ENCODE peak calls at places on chromosomes 12 and 14, in ten cellular contexts. One of them, this sample, is unnamed.

GRCh38 chr12:114319422-114319821 is 86.5 kb downstream of the TBX5 start:
- DNase-seq in suprapubic skin: no peak
- DNase-seq in A549: no peak
- DNase-seq in thyroid gland: no peak
- DNase-seq in AG08395: peak; percentile 67
- DNase-seq in uterus: no peak
- DNase-seq in stimulated activated CD8-positive, alpha-beta memory T cell treated with anti-CD3 and anti-CD28 coated beads, Interleukin-15, amount 100 ng/mL, for 4 hours: no peak
- DNase-seq in neural progenitor cell: no peak
- DNase-seq in RPMI7951: peak; percentile 53
- DNase-seq in GM20000: no peak
- DNase-seq in this sample: no peak

GRCh38 chr14:21520718-21521117 is 5.4 kb downstream of the SALL2 start:
- DNase-seq in suprapubic skin: no peak
- DNase-seq in A549: no peak
- DNase-seq in thyroid gland: no peak
- DNase-seq in AG08395: no peak
- DNase-seq in uterus: no peak
- DNase-seq in stimulated activated CD8-positive, alpha-beta memory T cell treated with anti-CD3 and anti-CD28 coated beads, Interleukin-15, amount 100 ng/mL, for 4 hours: no peak
- DNase-seq in neural progenitor cell: no peak
- DNase-seq in RPMI7951: no peak
- DNase-seq in GM20000: no peak
- DNase-seq in this sample: no peak

GRCh38 chr14:33767721-33768457 is 183.0 kb downstream of the EGLN3 start:
- DNase-seq in suprapubic skin: no peak
- DNase-seq in A549: no peak
- DNase-seq in thyroid gland: no peak
- DNase-seq in AG08395: peak; percentile 40
- DNase-seq in uterus: no peak
- DNase-seq in stimulated activated CD8-positive, alpha-beta memory T cell treated with anti-CD3 and anti-CD28 coated beads, Interleukin-15, amount 100 ng/mL, for 4 hours: no peak
- DNase-seq in neural progenitor cell: no peak
- DNase-seq in RPMI7951: no peak
- DNase-seq in GM20000: no peak
- DNase-seq in this sample: no peak

GRCh38 chr12:57240069-57240921 is 10.7 kb downstream of the STAC3 start:
- DNase-seq in suprapubic skin: peak; percentile 74
- DNase-seq in A549: no peak
- DNase-seq in thyroid gland: peak; percentile 50
- DNase-seq in AG08395: peak; percentile 62
- DNase-seq in uterus: no peak
- DNase-seq in stimulated activated CD8-positive, alpha-beta memory T cell treated with anti-CD3 and anti-CD28 coated beads, Interleukin-15, amount 100 ng/mL, for 4 hours: peak; percentile 62
- DNase-seq in neural progenitor cell: peak; percentile 68
- DNase-seq in RPMI7951: peak; percentile 39
- DNase-seq in GM20000: peak; percentile 57
- DNase-seq in this sample: peak; percentile 53

GRCh38 chr12:56007892-56008471 is 10.9 kb downstream of the SUOX start:
- DNase-seq in suprapubic skin: no peak
- DNase-seq in A549: peak; percentile 41
- DNase-seq in thyroid gland: peak; percentile 14
- DNase-seq in AG08395: peak; percentile 49
- DNase-seq in uterus: no peak
- DNase-seq in stimulated activated CD8-positive, alpha-beta memory T cell treated with anti-CD3 and anti-CD28 coated beads, Interleukin-15, amount 100 ng/mL, for 4 hours: no peak
- DNase-seq in neural progenitor cell: no peak
- DNase-seq in RPMI7951: peak; percentile 3
- DNase-seq in GM20000: no peak
- DNase-seq in this sample: peak; percentile 44

GRCh38 chr12:98644433-98644711 is 216 bp downstream of the IKBIP start:
- DNase-seq in suprapubic skin: no peak
- DNase-seq in A549: no peak
- DNase-seq in thyroid gland: no peak
- DNase-seq in AG08395: no peak
- DNase-seq in uterus: no peak
- DNase-seq in stimulated activated CD8-positive, alpha-beta memory T cell treated with anti-CD3 and anti-CD28 coated beads, Interleukin-15, amount 100 ng/mL, for 4 hours: no peak
- DNase-seq in neural progenitor cell: no peak
- DNase-seq in RPMI7951: no peak
- DNase-seq in GM20000: peak; percentile 24
- DNase-seq in this sample: peak; percentile 75

GRCh38 chr12:68231229-68231628 is 5.6 kb upstream of the IL26 start:
- DNase-seq in suprapubic skin: no peak
- DNase-seq in A549: no peak
- DNase-seq in thyroid gland: no peak
- DNase-seq in AG08395: no peak
- DNase-seq in uterus: no peak
- DNase-seq in stimulated activated CD8-positive, alpha-beta memory T cell treated with anti-CD3 and anti-CD28 coated beads, Interleukin-15, amount 100 ng/mL, for 4 hours: no peak
- DNase-seq in neural progenitor cell: no peak
- DNase-seq in RPMI7951: no peak
- DNase-seq in GM20000: no peak
- DNase-seq in this sample: no peak

GRCh38 chr12:83823386-83824045 is 1089.1 kb downstream of the SLC6A15 start:
- DNase-seq in suprapubic skin: no peak
- DNase-seq in A549: no peak
- DNase-seq in thyroid gland: no peak
- DNase-seq in AG08395: peak; percentile 3
- DNase-seq in uterus: no peak
- DNase-seq in stimulated activated CD8-positive, alpha-beta memory T cell treated with anti-CD3 and anti-CD28 coated beads, Interleukin-15, amount 100 ng/mL, for 4 hours: no peak
- DNase-seq in neural progenitor cell: peak; percentile 90
- DNase-seq in RPMI7951: peak; percentile 10
- DNase-seq in GM20000: peak; percentile 21
- DNase-seq in this sample: peak; percentile 31

GRCh38 chr12:71684081-71684480 is 1.8 kb upstream of the TMEM19 start:
- DNase-seq in suprapubic skin: no peak
- DNase-seq in A549: no peak
- DNase-seq in thyroid gland: no peak
- DNase-seq in AG08395: no peak
- DNase-seq in uterus: no peak
- DNase-seq in stimulated activated CD8-positive, alpha-beta memory T cell treated with anti-CD3 and anti-CD28 coated beads, Interleukin-15, amount 100 ng/mL, for 4 hours: no peak
- DNase-seq in neural progenitor cell: no peak
- DNase-seq in RPMI7951: no peak
- DNase-seq in GM20000: no peak
- DNase-seq in this sample: no peak

GRCh38 chr12:123076604-123077297 is 74.1 kb downstream of the PITPNM2 start:
- DNase-seq in suprapubic skin: no peak
- DNase-seq in A549: no peak
- DNase-seq in thyroid gland: no peak
- DNase-seq in AG08395: no peak
- DNase-seq in uterus: no peak
- DNase-seq in stimulated activated CD8-positive, alpha-beta memory T cell treated with anti-CD3 and anti-CD28 coated beads, Interleukin-15, amount 100 ng/mL, for 4 hours: peak; percentile 12
- DNase-seq in neural progenitor cell: no peak
- DNase-seq in RPMI7951: no peak
- DNase-seq in GM20000: peak; percentile 63
- DNase-seq in this sample: no peak

GRCh38 chr12:85626031-85626781 is 210.0 kb downstream of the RASSF9 start:
- DNase-seq in suprapubic skin: no peak
- DNase-seq in A549: no peak
- DNase-seq in thyroid gland: no peak
- DNase-seq in AG08395: peak; percentile 64
- DNase-seq in uterus: no peak
- DNase-seq in stimulated activated CD8-positive, alpha-beta memory T cell treated with anti-CD3 and anti-CD28 coated beads, Interleukin-15, amount 100 ng/mL, for 4 hours: no peak
- DNase-seq in neural progenitor cell: no peak
- DNase-seq in RPMI7951: peak; percentile 65
- DNase-seq in GM20000: no peak
- DNase-seq in this sample: peak; percentile 44

GRCh38 chr12:42144174-42144423 is 575 bp downstream of the GXYLT1 start:
- DNase-seq in suprapubic skin: peak; percentile 63
- DNase-seq in A549: no peak
- DNase-seq in thyroid gland: no peak
- DNase-seq in AG08395: no peak
- DNase-seq in uterus: no peak
- DNase-seq in stimulated activated CD8-positive, alpha-beta memory T cell treated with anti-CD3 and anti-CD28 coated beads, Interleukin-15, amount 100 ng/mL, for 4 hours: no peak
- DNase-seq in neural progenitor cell: no peak
- DNase-seq in RPMI7951: peak; percentile 1
- DNase-seq in GM20000: no peak
- DNase-seq in this sample: no peak

GRCh38 chr12:112843272-112843671 is 51.7 kb downstream of the RPH3A start:
- DNase-seq in suprapubic skin: no peak
- DNase-seq in A549: no peak
- DNase-seq in thyroid gland: no peak
- DNase-seq in AG08395: no peak
- DNase-seq in uterus: no peak
- DNase-seq in stimulated activated CD8-positive, alpha-beta memory T cell treated with anti-CD3 and anti-CD28 coated beads, Interleukin-15, amount 100 ng/mL, for 4 hours: no peak
- DNase-seq in neural progenitor cell: no peak
- DNase-seq in RPMI7951: peak; percentile 61
- DNase-seq in GM20000: no peak
- DNase-seq in this sample: peak; percentile 20

GRCh38 chr12:19657401-19657800 is 218.1 kb downstream of the AEBP2 start:
- DNase-seq in suprapubic skin: no peak
- DNase-seq in A549: no peak
- DNase-seq in thyroid gland: no peak
- DNase-seq in AG08395: no peak
- DNase-seq in uterus: no peak
- DNase-seq in stimulated activated CD8-positive, alpha-beta memory T cell treated with anti-CD3 and anti-CD28 coated beads, Interleukin-15, amount 100 ng/mL, for 4 hours: no peak
- DNase-seq in neural progenitor cell: no peak
- DNase-seq in RPMI7951: no peak
- DNase-seq in GM20000: no peak
- DNase-seq in this sample: no peak

GRCh38 chr12:132026796-132027500 is 77.2 kb downstream of the EP400 start:
- DNase-seq in suprapubic skin: no peak
- DNase-seq in A549: no peak
- DNase-seq in thyroid gland: no peak
- DNase-seq in AG08395: no peak
- DNase-seq in uterus: no peak
- DNase-seq in stimulated activated CD8-positive, alpha-beta memory T cell treated with anti-CD3 and anti-CD28 coated beads, Interleukin-15, amount 100 ng/mL, for 4 hours: no peak
- DNase-seq in neural progenitor cell: no peak
- DNase-seq in RPMI7951: no peak
- DNase-seq in GM20000: no peak
- DNase-seq in this sample: no peak

GRCh38 chr14:56894591-56894991 is 84.3 kb upstream of the OTX2 start:
- DNase-seq in suprapubic skin: no peak
- DNase-seq in A549: no peak
- DNase-seq in thyroid gland: no peak
- DNase-seq in AG08395: no peak
- DNase-seq in uterus: no peak
- DNase-seq in stimulated activated CD8-positive, alpha-beta memory T cell treated with anti-CD3 and anti-CD28 coated beads, Interleukin-15, amount 100 ng/mL, for 4 hours: no peak
- DNase-seq in neural progenitor cell: no peak
- DNase-seq in RPMI7951: no peak
- DNase-seq in GM20000: no peak
- DNase-seq in this sample: no peak

GRCh38 chr12:122159879-122160278 is 14.1 kb downstream of the IL31 start:
- DNase-seq in suprapubic skin: no peak
- DNase-seq in A549: no peak
- DNase-seq in thyroid gland: no peak
- DNase-seq in AG08395: no peak
- DNase-seq in uterus: no peak
- DNase-seq in stimulated activated CD8-positive, alpha-beta memory T cell treated with anti-CD3 and anti-CD28 coated beads, Interleukin-15, amount 100 ng/mL, for 4 hours: no peak
- DNase-seq in neural progenitor cell: no peak
- DNase-seq in RPMI7951: no peak
- DNase-seq in GM20000: no peak
- DNase-seq in this sample: no peak

GRCh38 chr12:116397148-116397547 is 119.7 kb upstream of the MED13L start:
- DNase-seq in suprapubic skin: no peak
- DNase-seq in A549: no peak
- DNase-seq in thyroid gland: no peak
- DNase-seq in AG08395: no peak
- DNase-seq in uterus: no peak
- DNase-seq in stimulated activated CD8-positive, alpha-beta memory T cell treated with anti-CD3 and anti-CD28 coated beads, Interleukin-15, amount 100 ng/mL, for 4 hours: no peak
- DNase-seq in neural progenitor cell: no peak
- DNase-seq in RPMI7951: peak; percentile 63
- DNase-seq in GM20000: no peak
- DNase-seq in this sample: peak; percentile 50

GRCh38 chr12:34603382-34604035 is 581.2 kb downstream of the ALG10 start:
- DNase-seq in suprapubic skin: peak; percentile 25
- DNase-seq in A549: no peak
- DNase-seq in thyroid gland: no peak
- DNase-seq in AG08395: no peak
- DNase-seq in uterus: no peak
- DNase-seq in stimulated activated CD8-positive, alpha-beta memory T cell treated with anti-CD3 and anti-CD28 coated beads, Interleukin-15, amount 100 ng/mL, for 4 hours: no peak
- DNase-seq in neural progenitor cell: no peak
- DNase-seq in RPMI7951: no peak
- DNase-seq in GM20000: no peak
- DNase-seq in this sample: no peak

GRCh38 chr12:80352476-80352875 is 91.6 kb upstream of the PTPRQ start:
- DNase-seq in suprapubic skin: no peak
- DNase-seq in A549: no peak
- DNase-seq in thyroid gland: no peak
- DNase-seq in AG08395: no peak
- DNase-seq in uterus: no peak
- DNase-seq in stimulated activated CD8-positive, alpha-beta memory T cell treated with anti-CD3 and anti-CD28 coated beads, Interleukin-15, amount 100 ng/mL, for 4 hours: no peak
- DNase-seq in neural progenitor cell: peak; percentile 18
- DNase-seq in RPMI7951: peak; percentile 6
- DNase-seq in GM20000: no peak
- DNase-seq in this sample: peak; percentile 12

GRCh38 chr14:22265319-22266140 is 323.5 kb downstream of the DAD1 start:
- DNase-seq in suprapubic skin: no peak
- DNase-seq in A549: no peak
- DNase-seq in thyroid gland: no peak
- DNase-seq in AG08395: no peak
- DNase-seq in uterus: no peak
- DNase-seq in stimulated activated CD8-positive, alpha-beta memory T cell treated with anti-CD3 and anti-CD28 coated beads, Interleukin-15, amount 100 ng/mL, for 4 hours: no peak
- DNase-seq in neural progenitor cell: peak; percentile 40
- DNase-seq in RPMI7951: no peak
- DNase-seq in GM20000: no peak
- DNase-seq in this sample: no peak

GRCh38 chr14:30005114-30005698 is 77.6 kb upstream of the PRKD1 start:
- DNase-seq in suprapubic skin: no peak
- DNase-seq in A549: peak; percentile 18
- DNase-seq in thyroid gland: no peak
- DNase-seq in AG08395: peak; percentile 60
- DNase-seq in uterus: no peak
- DNase-seq in stimulated activated CD8-positive, alpha-beta memory T cell treated with anti-CD3 and anti-CD28 coated beads, Interleukin-15, amount 100 ng/mL, for 4 hours: no peak
- DNase-seq in neural progenitor cell: peak; percentile 53
- DNase-seq in RPMI7951: peak; percentile 44
- DNase-seq in GM20000: no peak
- DNase-seq in this sample: peak; percentile 77

GRCh38 chr14:99566390-99567354 is 37.3 kb downstream of the CCDC85C start:
- DNase-seq in suprapubic skin: no peak
- DNase-seq in A549: no peak
- DNase-seq in thyroid gland: peak; percentile 33
- DNase-seq in AG08395: no peak
- DNase-seq in uterus: no peak
- DNase-seq in stimulated activated CD8-positive, alpha-beta memory T cell treated with anti-CD3 and anti-CD28 coated beads, Interleukin-15, amount 100 ng/mL, for 4 hours: no peak
- DNase-seq in neural progenitor cell: no peak
- DNase-seq in RPMI7951: no peak
- DNase-seq in GM20000: no peak
- DNase-seq in this sample: no peak

GRCh38 chr12:91142184-91142583 is 30.9 kb upstream of the LUM start:
- DNase-seq in suprapubic skin: no peak
- DNase-seq in A549: no peak
- DNase-seq in thyroid gland: no peak
- DNase-seq in AG08395: peak; percentile 10
- DNase-seq in uterus: peak; percentile 63
- DNase-seq in stimulated activated CD8-positive, alpha-beta memory T cell treated with anti-CD3 and anti-CD28 coated beads, Interleukin-15, amount 100 ng/mL, for 4 hours: no peak
- DNase-seq in neural progenitor cell: no peak
- DNase-seq in RPMI7951: no peak
- DNase-seq in GM20000: no peak
- DNase-seq in this sample: no peak

GRCh38 chr14:22532345-22533056 is 56.5 kb downstream of the DAD1 start:
- DNase-seq in suprapubic skin: no peak
- DNase-seq in A549: no peak
- DNase-seq in thyroid gland: no peak
- DNase-seq in AG08395: peak; percentile 62
- DNase-seq in uterus: no peak
- DNase-seq in stimulated activated CD8-positive, alpha-beta memory T cell treated with anti-CD3 and anti-CD28 coated beads, Interleukin-15, amount 100 ng/mL, for 4 hours: no peak
- DNase-seq in neural progenitor cell: no peak
- DNase-seq in RPMI7951: peak; percentile 85
- DNase-seq in GM20000: no peak
- DNase-seq in this sample: peak; percentile 54

GRCh38 chr14:101216725-101217463 is 313.4 kb upstream of the RTL1 start:
- DNase-seq in suprapubic skin: no peak
- DNase-seq in A549: no peak
- DNase-seq in thyroid gland: no peak
- DNase-seq in AG08395: no peak
- DNase-seq in uterus: peak; percentile 8
- DNase-seq in stimulated activated CD8-positive, alpha-beta memory T cell treated with anti-CD3 and anti-CD28 coated beads, Interleukin-15, amount 100 ng/mL, for 4 hours: no peak
- DNase-seq in neural progenitor cell: no peak
- DNase-seq in RPMI7951: no peak
- DNase-seq in GM20000: no peak
- DNase-seq in this sample: no peak

GRCh38 chr14:53740570-53740969 is 216.1 kb downstream of the BMP4 start:
- DNase-seq in suprapubic skin: no peak
- DNase-seq in A549: no peak
- DNase-seq in thyroid gland: no peak
- DNase-seq in AG08395: no peak
- DNase-seq in uterus: no peak
- DNase-seq in stimulated activated CD8-positive, alpha-beta memory T cell treated with anti-CD3 and anti-CD28 coated beads, Interleukin-15, amount 100 ng/mL, for 4 hours: no peak
- DNase-seq in neural progenitor cell: no peak
- DNase-seq in RPMI7951: no peak
- DNase-seq in GM20000: no peak
- DNase-seq in this sample: no peak

GRCh38 chr14:59438148-59438766 is 26.9 kb downstream of the GPR135 start:
- DNase-seq in suprapubic skin: no peak
- DNase-seq in A549: no peak
- DNase-seq in thyroid gland: no peak
- DNase-seq in AG08395: no peak
- DNase-seq in uterus: no peak
- DNase-seq in stimulated activated CD8-positive, alpha-beta memory T cell treated with anti-CD3 and anti-CD28 coated beads, Interleukin-15, amount 100 ng/mL, for 4 hours: no peak
- DNase-seq in neural progenitor cell: no peak
- DNase-seq in RPMI7951: peak; percentile 71
- DNase-seq in GM20000: no peak
- DNase-seq in this sample: peak; percentile 63